ENCODE peak calls at places on chromosome 13, in four cellular contexts. V, Q, X and E are unnamed samples.

GRCh38 chr13:111415216-111415615 is 94.8 kb downstream of the TEX29 start:
- DNase-seq in V (no peak), X (no peak), Q (no peak), E (no peak)

GRCh38 chr13:110531671-110532083 is 29.8 kb downstream of the RAB20 start:
- DNase-seq in V (no peak), X (no peak), Q (peak; percentile 55), E (no peak)

GRCh38 chr13:43195551-43195950 is 172.2 kb downstream of the DNAJC15 start:
- DNase-seq in V (no peak), X (no peak), Q (no peak), E (no peak)

GRCh38 chr13:33610471-33611015 is 207.4 kb upstream of the RFC3 start:
- DNase-seq in V (peak; percentile 31), X (no peak), Q (peak; percentile 74), E (no peak)

GRCh38 chr13:31441804-31442487 is 242.2 kb downstream of the B3GLCT start:
- DNase-seq in X (no peak), Q (no peak), V (no peak), E (no peak)

GRCh38 chr13:68050746-68051145 is 820.6 kb upstream of the PCDH9 start:
- DNase-seq in Q (peak; percentile 2), V (no peak), X (no peak), E (no peak)

GRCh38 chr13:45859682-45860081 is 8.1 kb upstream of the SIAH3 start:
- DNase-seq in Q (no peak), V (no peak), X (no peak), E (no peak)

GRCh38 chr13:27038323-27038722 is 133.3 kb downstream of the USP12 start:
- DNase-seq in Q (peak; percentile 69), V (no peak), X (peak; percentile 76), E (no peak)

GRCh38 chr13:98370806-98371553 is 193.9 kb upstream of the RNF113B start:
- DNase-seq in Q (peak; percentile 47), X (peak; percentile 74), V (no peak), E (no peak)

GRCh38 chr13:66778461-66778860 is 451.7 kb downstream of the PCDH9 start:
- DNase-seq in X (no peak), V (no peak), Q (no peak), E (no peak)

GRCh38 chr13:60448907-60449510 is 52.0 kb downstream of the TDRD3 start:
- DNase-seq in X (peak; percentile 61), Q (peak; percentile 49), V (no peak), E (no peak)

GRCh38 chr13:81597101-81597500 is 1256.2 kb upstream of the SPRY2 start:
- DNase-seq in V (no peak), Q (no peak), X (no peak), E (no peak)

GRCh38 chr13:29943301-29944085 is 93.1 kb upstream of the UBL3 start:
- DNase-seq in X (no peak), V (no peak), Q (peak; percentile 23), E (no peak)

GRCh38 chr13:44435142-44435982 is 61.7 kb downstream of the SERP2 start:
- DNase-seq in Q (peak; percentile 99), X (peak; percentile 98), V (peak; percentile 73), E (peak; percentile 66)

GRCh38 chr13:110575322-110576069 is 14.0 kb upstream of the RAB20 start:
- DNase-seq in V (peak; percentile 12), Q (peak; percentile 49), X (no peak), E (peak; percentile 72)

GRCh38 chr13:40970803-40971202 is 48.3 kb downstream of the ELF1 start:
- DNase-seq in X (no peak), Q (no peak), V (no peak), E (no peak)

GRCh38 chr13:42992585-42993122 is 613 bp upstream of the EPSTI1 start:
- DNase-seq in X (no peak), Q (peak; percentile 25), V (peak; percentile 29), E (no peak)

GRCh38 chr13:44648392-44649117 is 72.4 kb upstream of the TSC22D1 start:
- DNase-seq in V (no peak), X (no peak), Q (peak; percentile 40), E (no peak)

GRCh38 chr13:28819748-28820098 is 416 bp upstream of the MTUS2 start:
- DNase-seq in V (peak; percentile 63), Q (peak; percentile 50), X (no peak), E (peak; percentile 27)

GRCh38 chr13:25977216-25977615 is 74.6 kb downstream of the SHISA2 start:
- DNase-seq in Q (peak; percentile 93), X (no peak), V (no peak), E (no peak)

GRCh38 chr13:103698000-103698399 is 631.8 kb upstream of the SLC10A2 start:
- DNase-seq in V (no peak), X (no peak), Q (no peak), E (no peak)

GRCh38 chr13:112756967-112757758 is 67.3 kb downstream of the ATP11A start:
- DNase-seq in V (no peak), X (no peak), Q (no peak), E (no peak)

GRCh38 chr13:42997381-42997780 is 5.3 kb upstream of the EPSTI1 start:
- DNase-seq in V (no peak), X (no peak), Q (no peak), E (peak; percentile 16)

GRCh38 chr13:110307697-110308376 is 753 bp downstream of the COL4A2 start:
- DNase-seq in V (no peak), Q (no peak), X (no peak), E (no peak)

GRCh38 chr13:47109028-47109427 is 212.2 kb upstream of the HTR2A start:
- DNase-seq in Q (peak; percentile 30), X (no peak), V (no peak), E (no peak)

GRCh38 chr13:97883356-97883755 is 70.1 kb upstream of the IPO5 start:
- DNase-seq in Q (no peak), X (no peak), V (no peak), E (no peak)

GRCh38 chr13:33487575-33488243 is 202.2 kb upstream of the STARD13 start:
- DNase-seq in X (no peak), Q (peak; percentile 15), V (no peak), E (no peak)

GRCh38 chr13:24220086-24220703 is 59.7 kb downstream of the SPATA13 start:
- DNase-seq in V (peak; percentile 60), X (peak; percentile 76), Q (peak; percentile 86), E (peak; percentile 38)

GRCh38 chr13:32783067-32783466 is 196.8 kb downstream of the PDS5B start:
- DNase-seq in Q (peak; percentile 30), X (no peak), V (no peak), E (no peak)